ENCODE peak calls at places on chromosomes 13 and 19, in seven cellular contexts. One of them, this sample, is unnamed.
A peak's percentile ranks its signal among the peaks of the same experiment; 100 is the strongest.

GRCh38 chr19:48553676-48554384 is 1.9 kb downstream of the SULT2B1 start:
- DNase-seq in sigmoid colon: peak; percentile 70
- DNase-seq in HFF-Myc: no peak
- DNase-seq in neural crest cell: no peak
- DNase-seq in body of pancreas: peak; percentile 52
- DNase-seq in left lung: peak; percentile 72
- DNase-seq in ascending aorta: no peak
- DNase-seq in this sample: no peak

GRCh38 chr19:14363203-14364097 is 17.8 kb upstream of the ADGRE5 start:
- DNase-seq in sigmoid colon: peak; percentile 88
- DNase-seq in HFF-Myc: no peak
- DNase-seq in neural crest cell: peak; percentile 53
- DNase-seq in body of pancreas: peak; percentile 51
- DNase-seq in left lung: peak; percentile 88
- DNase-seq in ascending aorta: peak; percentile 94
- DNase-seq in this sample: no peak

GRCh38 chr13:47216176-47216822 is 319.4 kb upstream of the HTR2A start:
- DNase-seq in sigmoid colon: no peak
- DNase-seq in HFF-Myc: peak; percentile 27
- DNase-seq in neural crest cell: no peak
- DNase-seq in body of pancreas: no peak
- DNase-seq in left lung: no peak
- DNase-seq in ascending aorta: no peak
- DNase-seq in this sample: no peak

GRCh38 chr13:34411177-34411576 is 530.9 kb upstream of the NBEA start:
- DNase-seq in sigmoid colon: no peak
- DNase-seq in HFF-Myc: no peak
- DNase-seq in neural crest cell: no peak
- DNase-seq in body of pancreas: no peak
- DNase-seq in left lung: no peak
- DNase-seq in ascending aorta: no peak
- DNase-seq in this sample: no peak

GRCh38 chr13:90950134-90950533 is 397.4 kb upstream of the MIR17HG start:
- DNase-seq in sigmoid colon: no peak
- DNase-seq in HFF-Myc: no peak
- DNase-seq in neural crest cell: no peak
- DNase-seq in body of pancreas: no peak
- DNase-seq in left lung: no peak
- DNase-seq in ascending aorta: no peak
- DNase-seq in this sample: no peak

GRCh38 chr13:72849571-72849970 is 67.6 kb downstream of the PIBF1 start:
- DNase-seq in sigmoid colon: no peak
- DNase-seq in HFF-Myc: peak; percentile 6
- DNase-seq in neural crest cell: no peak
- DNase-seq in body of pancreas: no peak
- DNase-seq in left lung: no peak
- DNase-seq in ascending aorta: no peak
- DNase-seq in this sample: no peak

GRCh38 chr13:23350009-23350408 is 83.5 kb downstream of the SACS start:
- DNase-seq in sigmoid colon: no peak
- DNase-seq in HFF-Myc: no peak
- DNase-seq in neural crest cell: no peak
- DNase-seq in body of pancreas: no peak
- DNase-seq in left lung: no peak
- DNase-seq in ascending aorta: no peak
- DNase-seq in this sample: no peak

GRCh38 chr19:10122066-10122465 is 2.4 kb upstream of the EIF3G start:
- DNase-seq in sigmoid colon: no peak
- DNase-seq in HFF-Myc: no peak
- DNase-seq in neural crest cell: no peak
- DNase-seq in body of pancreas: no peak
- DNase-seq in left lung: no peak
- DNase-seq in ascending aorta: peak; percentile 85
- DNase-seq in this sample: no peak

GRCh38 chr13:79571147-79571546 is 90.2 kb downstream of the NDFIP2 start:
- DNase-seq in sigmoid colon: no peak
- DNase-seq in HFF-Myc: no peak
- DNase-seq in neural crest cell: no peak
- DNase-seq in body of pancreas: no peak
- DNase-seq in left lung: no peak
- DNase-seq in ascending aorta: no peak
- DNase-seq in this sample: no peak

GRCh38 chr13:27954406-27954851 is 14.7 kb downstream of the CDX2 start:
- DNase-seq in sigmoid colon: no peak
- DNase-seq in HFF-Myc: no peak
- DNase-seq in neural crest cell: no peak
- DNase-seq in body of pancreas: peak; percentile 61
- DNase-seq in left lung: no peak
- DNase-seq in ascending aorta: no peak
- DNase-seq in this sample: no peak

GRCh38 chr13:22074403-22074802 is 403.5 kb downstream of the FGF9 start:
- DNase-seq in sigmoid colon: no peak
- DNase-seq in HFF-Myc: no peak
- DNase-seq in neural crest cell: no peak
- DNase-seq in body of pancreas: no peak
- DNase-seq in left lung: no peak
- DNase-seq in ascending aorta: no peak
- DNase-seq in this sample: no peak

GRCh38 chr13:75787249-75787940 is 151.3 kb downstream of the LMO7 start:
- DNase-seq in sigmoid colon: no peak
- DNase-seq in HFF-Myc: peak; percentile 49
- DNase-seq in neural crest cell: no peak
- DNase-seq in body of pancreas: no peak
- DNase-seq in left lung: no peak
- DNase-seq in ascending aorta: no peak
- DNase-seq in this sample: no peak

GRCh38 chr19:41945135-41945766 is 13.9 kb downstream of the RABAC1 start:
- DNase-seq in sigmoid colon: no peak
- DNase-seq in HFF-Myc: no peak
- DNase-seq in neural crest cell: no peak
- DNase-seq in body of pancreas: no peak
- DNase-seq in left lung: no peak
- DNase-seq in ascending aorta: no peak
- DNase-seq in this sample: no peak

GRCh38 chr13:44917589-44918322 is 71.5 kb downstream of the NUFIP1 start:
- DNase-seq in sigmoid colon: peak; percentile 98
- DNase-seq in HFF-Myc: peak; percentile 95
- DNase-seq in neural crest cell: peak; percentile 96
- DNase-seq in body of pancreas: peak; percentile 97
- DNase-seq in left lung: peak; percentile 95
- DNase-seq in ascending aorta: peak; percentile 97
- DNase-seq in this sample: peak; percentile 32
- TF ChIP-seq CTCF in sigmoid colon: peak; percentile 37
- TF ChIP-seq CTCF in HFF-Myc: peak; percentile 32
- TF ChIP-seq CTCF in neural crest cell: peak; percentile 59
- TF ChIP-seq CTCF in body of pancreas: peak; percentile 56
- TF ChIP-seq CTCF in left lung: peak; percentile 38
- TF ChIP-seq CTCF in ascending aorta: peak; percentile 62
- TF ChIP-seq CTCF in this sample: no peak

DNA sequence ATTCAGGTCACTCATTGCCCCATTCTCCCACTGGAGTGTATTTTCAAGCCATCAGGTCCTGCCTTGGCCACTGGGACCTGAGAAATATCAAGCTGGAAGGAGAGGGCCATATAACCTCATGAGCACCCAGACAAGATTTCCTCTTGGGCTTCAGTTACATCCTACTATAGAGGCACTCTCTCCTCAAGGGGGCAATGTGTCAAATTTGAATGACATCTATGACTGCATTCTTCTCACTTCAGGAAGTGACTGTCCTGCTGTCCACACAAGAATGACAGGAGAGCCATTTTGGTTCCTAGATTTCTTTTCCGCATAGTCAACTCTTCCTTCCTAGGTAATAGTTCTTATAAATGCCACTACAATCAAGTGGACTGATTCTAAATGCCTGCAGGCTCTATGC is 416.2 kb downstream of the DIAPH3 start:
- DNase-seq in sigmoid colon: no peak
- DNase-seq in HFF-Myc: no peak
- DNase-seq in neural crest cell: no peak
- DNase-seq in body of pancreas: no peak
- DNase-seq in left lung: no peak
- DNase-seq in ascending aorta: no peak
- DNase-seq in this sample: no peak
- TF ChIP-seq CTCF in sigmoid colon: no peak
- TF ChIP-seq CTCF in HFF-Myc: no peak
- TF ChIP-seq CTCF in neural crest cell: no peak
- TF ChIP-seq CTCF in body of pancreas: no peak
- TF ChIP-seq CTCF in left lung: no peak
- TF ChIP-seq CTCF in ascending aorta: no peak
- TF ChIP-seq CTCF in this sample: no peak

GRCh38 chr13:63351081-63351480 is 1935.4 kb upstream of the PCDH20 start:
- DNase-seq in sigmoid colon: no peak
- DNase-seq in HFF-Myc: no peak
- DNase-seq in neural crest cell: no peak
- DNase-seq in body of pancreas: no peak
- DNase-seq in left lung: no peak
- DNase-seq in ascending aorta: no peak
- DNase-seq in this sample: no peak
- TF ChIP-seq CTCF in sigmoid colon: no peak
- TF ChIP-seq CTCF in HFF-Myc: no peak
- TF ChIP-seq CTCF in neural crest cell: no peak
- TF ChIP-seq CTCF in body of pancreas: no peak
- TF ChIP-seq CTCF in left lung: no peak
- TF ChIP-seq CTCF in ascending aorta: no peak
- TF ChIP-seq CTCF in this sample: no peak

GRCh38 chr19:53947624-53948023 is 15.1 kb upstream of the CACNG8 start:
- DNase-seq in sigmoid colon: no peak
- DNase-seq in HFF-Myc: no peak
- DNase-seq in neural crest cell: no peak
- DNase-seq in body of pancreas: no peak
- DNase-seq in left lung: no peak
- DNase-seq in ascending aorta: no peak
- DNase-seq in this sample: no peak
- TF ChIP-seq CTCF in sigmoid colon: no peak
- TF ChIP-seq CTCF in HFF-Myc: peak; percentile 29
- TF ChIP-seq CTCF in neural crest cell: peak; percentile 22
- TF ChIP-seq CTCF in body of pancreas: no peak
- TF ChIP-seq CTCF in left lung: no peak
- TF ChIP-seq CTCF in ascending aorta: no peak
- TF ChIP-seq CTCF in this sample: peak; percentile 21

GRCh38 chr19:39038098-39038497 is 5.7 kb upstream of the FBXO27 start:
- DNase-seq in sigmoid colon: no peak
- DNase-seq in HFF-Myc: no peak
- DNase-seq in neural crest cell: peak; percentile 15
- DNase-seq in body of pancreas: peak; percentile 52
- DNase-seq in left lung: no peak
- DNase-seq in ascending aorta: no peak
- DNase-seq in this sample: peak; percentile 80
- TF ChIP-seq CTCF in sigmoid colon: no peak
- TF ChIP-seq CTCF in HFF-Myc: peak; percentile 18
- TF ChIP-seq CTCF in neural crest cell: no peak
- TF ChIP-seq CTCF in body of pancreas: peak; percentile 33
- TF ChIP-seq CTCF in left lung: no peak
- TF ChIP-seq CTCF in ascending aorta: no peak
- TF ChIP-seq CTCF in this sample: peak; percentile 21

GRCh38 chr19:50607388-50607787 is 32.3 kb downstream of the SYT3 start:
- DNase-seq in sigmoid colon: no peak
- DNase-seq in HFF-Myc: no peak
- DNase-seq in neural crest cell: no peak
- DNase-seq in body of pancreas: no peak
- DNase-seq in left lung: no peak
- DNase-seq in ascending aorta: no peak
- DNase-seq in this sample: no peak

GRCh38 chr19:50602935-50603334 is 34.7 kb upstream of the LRRC4B start:
- DNase-seq in sigmoid colon: no peak
- DNase-seq in HFF-Myc: no peak
- DNase-seq in neural crest cell: no peak
- DNase-seq in body of pancreas: no peak
- DNase-seq in left lung: no peak
- DNase-seq in ascending aorta: no peak
- DNase-seq in this sample: no peak

GRCh38 chr19:50602496-50602895 is 34.3 kb upstream of the LRRC4B start:
- DNase-seq in sigmoid colon: no peak
- DNase-seq in HFF-Myc: no peak
- DNase-seq in neural crest cell: no peak
- DNase-seq in body of pancreas: no peak
- DNase-seq in left lung: no peak
- DNase-seq in ascending aorta: no peak
- DNase-seq in this sample: no peak

GRCh38 chr19:50607874-50608785 is 31.6 kb downstream of the SYT3 start:
- DNase-seq in sigmoid colon: peak; percentile 81
- DNase-seq in HFF-Myc: peak; percentile 45
- DNase-seq in neural crest cell: peak; percentile 97
- DNase-seq in body of pancreas: peak; percentile 57
- DNase-seq in left lung: peak; percentile 74
- DNase-seq in ascending aorta: peak; percentile 74
- DNase-seq in this sample: peak; percentile 95
- TF ChIP-seq CTCF in sigmoid colon: no peak
- TF ChIP-seq CTCF in HFF-Myc: peak; percentile 64
- TF ChIP-seq CTCF in neural crest cell: peak; percentile 80
- TF ChIP-seq CTCF in body of pancreas: peak; percentile 19
- TF ChIP-seq CTCF in left lung: no peak
- TF ChIP-seq CTCF in ascending aorta: no peak
- TF ChIP-seq CTCF in this sample: peak; percentile 43

DNA sequence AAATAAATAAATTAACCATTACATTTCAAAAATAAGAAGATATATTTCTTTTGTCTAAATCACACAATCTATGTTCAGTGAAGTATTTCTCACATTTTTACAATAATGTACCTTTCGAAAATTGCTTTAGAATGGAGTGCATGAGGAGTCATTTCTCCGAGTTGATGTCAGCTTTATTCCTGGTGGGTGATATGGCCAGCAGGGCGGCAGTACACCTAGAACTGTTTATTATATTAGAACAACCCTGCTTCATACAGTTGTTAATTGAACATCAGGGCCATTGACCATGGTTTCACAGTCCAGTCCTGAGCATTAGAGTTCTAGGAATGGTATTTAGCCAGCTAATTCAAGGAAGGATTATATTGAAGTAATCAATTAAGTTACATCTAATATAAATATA is 696.3 kb upstream of the SLC10A2 start:
- DNase-seq in sigmoid colon: no peak
- DNase-seq in HFF-Myc: no peak
- DNase-seq in neural crest cell: no peak
- DNase-seq in body of pancreas: no peak
- DNase-seq in left lung: no peak
- DNase-seq in ascending aorta: no peak
- DNase-seq in this sample: no peak
- TF ChIP-seq CTCF in sigmoid colon: no peak
- TF ChIP-seq CTCF in HFF-Myc: no peak
- TF ChIP-seq CTCF in neural crest cell: peak; percentile 29
- TF ChIP-seq CTCF in body of pancreas: no peak
- TF ChIP-seq CTCF in left lung: no peak
- TF ChIP-seq CTCF in ascending aorta: no peak
- TF ChIP-seq CTCF in this sample: no peak